ENCODE peak calls at places on chromosomes 12 and 14, in seven cellular contexts. Y is sigmoid colon, L is upper lobe of left lung, W is HepG2, T is pancreas, B is uterus, S is tibial artery. Q is an unnamed sample. For H3K9me3, the result is how much of the 10 kb centered on the place peaks cover.

GRCh38 chr12:85968606-85969005 is 94.5 kb downstream of the NTS start:
- DNase-seq in Y (no peak), T (no peak), W (no peak), L (no peak), S (no peak), B (no peak), Q (no peak)

GRCh38 chr14:24692382-24693352 is 58.7 kb upstream of the GZMB start:
- DNase-seq in Y (no peak), B (no peak), S (no peak), L (no peak), T (no peak), W (no peak), Q (no peak)

GRCh38 chr12:54258286-54258685 is 21.6 kb downstream of the CBX5 start:
- DNase-seq in Y (no peak), S (no peak), W (no peak), T (no peak), B (no peak), L (no peak), Q (no peak)

GRCh38 chr14:73462815-73463214 is 4.5 kb upstream of the NUMB start:
- DNase-seq in T (no peak), W (no peak), B (no peak), L (no peak), Y (no peak), S (no peak), Q (no peak)

GRCh38 chr12:3097186-3097804 is 20.1 kb downstream of the TSPAN9 start:
- DNase-seq in Y (no peak), T (peak), L (no peak), B (peak), S (peak), W (peak), Q (peak)

GRCh38 chr14:22598896-22599244 is 770 bp downstream of the ABHD4 start:
- DNase-seq in S (peak), Y (no peak), L (no peak), B (peak), T (peak), W (peak), Q (peak)

GRCh38 chr12:53006810-53007742 is 820 bp downstream of the EIF4B start:
- DNase-seq in W (peak), S (peak), B (peak), L (peak), Y (peak), T (peak), Q (peak)

GRCh38 chr12:24625103-24625502 is 323.8 kb downstream of the BCAT1 start:
- DNase-seq in T (no peak), S (no peak), W (no peak), Y (no peak), B (no peak), L (no peak), Q (no peak)

GRCh38 chr14:56474419-56475022 is 105.1 kb upstream of the TMEM260 start:
- DNase-seq in L (no peak), Y (no peak), S (no peak), T (no peak), W (peak), B (no peak), Q (no peak)

GRCh38 chr14:33774866-33775519 is 175.9 kb downstream of the EGLN3 start:
- DNase-seq in W (no peak), Y (no peak), S (no peak), L (no peak), T (no peak), B (no peak), Q (no peak)

GRCh38 chr12:85310456-85311076 is 30.5 kb downstream of the ALX1 start:
- DNase-seq in L (no peak), S (no peak), B (no peak), T (no peak), Y (no peak), W (no peak), Q (no peak)

GRCh38 chr12:34394211-34395055 is 372.1 kb downstream of the ALG10 start:
- DNase-seq in L (peak), Y (peak), T (peak), W (no peak), S (peak), B (peak), Q (peak)

GRCh38 chr12:34393086-34393820 is 371.0 kb downstream of the ALG10 start:
- DNase-seq in S (peak), Y (peak), T (peak), L (peak), W (no peak), B (peak), Q (peak)

GRCh38 chr12:34395056-34396005 is 373.0 kb downstream of the ALG10 start:
- DNase-seq in T (peak), S (peak), Y (peak), B (peak), W (no peak), L (peak), Q (peak)

GRCh38 chr12:34392741-34393085 is 370.4 kb downstream of the ALG10 start:
- DNase-seq in B (no peak), L (no peak), S (peak), Y (peak), T (peak), W (no peak), Q (no peak)

GRCh38 chr12:34393821-34394150 is 371.5 kb downstream of the ALG10 start:
- DNase-seq in T (peak), S (peak), L (no peak), W (no peak), B (no peak), Y (no peak), Q (peak)
- H3K9me3 ChIP-seq in T (under half), S (half or more), L (half or more), W (under half), B (under half), Y (under half), Q (under half)

DNA sequence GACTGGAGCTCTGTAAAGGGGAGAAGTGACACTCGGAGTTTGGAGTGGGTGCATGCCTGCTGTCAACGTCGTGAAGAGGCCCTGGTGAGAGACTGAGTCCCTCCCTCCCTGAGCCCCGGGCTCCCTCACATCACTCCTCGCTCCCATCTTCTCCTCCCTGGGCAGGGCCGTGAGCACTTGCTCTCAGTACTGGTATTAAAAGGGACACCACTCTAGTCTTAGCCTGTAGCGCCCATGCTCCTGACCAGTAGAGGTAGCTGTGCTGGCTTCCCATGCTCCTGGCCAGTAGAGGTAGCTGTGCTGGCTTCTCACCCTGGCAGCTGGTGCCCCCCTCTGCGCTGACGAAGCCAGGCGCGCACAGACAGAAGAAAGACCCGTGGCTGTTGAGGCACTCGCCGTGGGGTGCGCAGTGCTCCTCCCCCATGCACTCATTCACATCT is 14.7 kb downstream of the ISCA2 start:
- DNase-seq in B (no peak), T (no peak), S (no peak), L (peak), W (peak), Y (no peak), Q (peak)
- TF ChIP-seq CTCF in B (no peak), T (no peak), S (no peak), L (no peak), W (peak), Y (no peak), Q (no peak)

GRCh38 chr12:130641571-130642184 is 74.4 kb downstream of the RIMBP2 start:
- DNase-seq in S (no peak), T (no peak), Y (peak), B (no peak), L (no peak), W (no peak), Q (peak)
- H3K9me3 ChIP-seq in S (under half), T (under half), Y (under half), B (under half), L (under half), W (under half), Q (under half)

GRCh38 chr12:49623142-49623899 is at the start of gene PRPF40B:
- DNase-seq in Y (peak), T (peak), L (peak), B (peak), S (peak), W (peak), Q (peak)
- TF ChIP-seq CTCF in Y (no peak), T (no peak), L (peak), B (peak), S (peak), W (peak), Q (peak)

DNA sequence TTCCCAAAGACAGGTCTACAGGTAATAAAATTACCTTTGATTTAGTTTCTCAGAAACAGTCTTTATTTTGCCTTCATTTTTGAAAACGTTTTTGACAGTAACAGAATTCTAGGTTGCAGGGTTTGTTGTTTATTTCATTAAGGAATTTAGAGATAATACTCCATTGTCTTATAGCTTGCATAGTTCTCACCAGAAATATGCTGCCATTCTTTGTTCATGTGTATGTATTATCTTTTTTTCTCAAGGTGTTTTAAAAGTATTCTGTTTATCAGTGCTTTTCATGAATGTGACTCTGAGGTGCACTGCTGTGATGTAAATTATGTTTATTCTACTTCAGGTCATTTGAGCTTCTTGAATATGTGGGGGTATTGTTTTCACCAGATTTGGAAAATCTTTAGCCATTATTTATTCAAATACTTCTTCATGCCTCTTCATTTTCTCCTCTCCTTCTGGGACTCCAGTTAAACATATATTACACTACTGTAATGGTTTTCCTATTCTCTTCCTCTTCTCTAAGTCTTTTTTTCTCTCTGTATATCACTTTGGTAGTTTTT is 32.7 kb downstream of the ZNF605 start:
- DNase-seq in L (no peak), B (no peak), Y (no peak), W (no peak), S (no peak), T (no peak), Q (no peak)
- H3K9me3 ChIP-seq in L (half or more), B (under half), Y (half or more), W (half or more), S (half or more), T (under half), Q (half or more)

Q was measured in ascending aorta.